ENCODE peak calls at places on chromosomes 13 and 19, in five cellular contexts. Y, A, N, U and I are unnamed samples.

GRCh38 chr19:19655641-19656343 is 7.7 kb downstream of the ATP13A1 start:
- DNase-seq in Y (no peak), A (no peak), N (no peak), U (no peak), I (no peak)

GRCh38 chr13:23510979-23511735 is 59.1 kb upstream of the TNFRSF19 start:
- DNase-seq in Y (peak), A (no peak), N (no peak), U (no peak), I (no peak)

GRCh38 chr13:54614729-54615128 is 1586.1 kb downstream of the OLFM4 start:
- DNase-seq in Y (peak), A (no peak), N (no peak), U (no peak), I (no peak)

GRCh38 chr13:23391752-23392151 is 41.8 kb downstream of the SACS start:
- DNase-seq in Y (no peak), A (no peak), N (no peak), U (no peak), I (no peak)

GRCh38 chr19:31943778-31944177 is 401.6 kb upstream of the ZNF507 start:
- DNase-seq in Y (no peak), A (no peak), N (no peak), U (no peak), I (no peak)

GRCh38 chr13:32426981-32427851 is 714 bp downstream of the N4BP2L1 start:
- DNase-seq in Y (peak), A (no peak), N (peak), U (peak), I (peak)

GRCh38 chr13:75414036-75414827 is 67.7 kb downstream of the TBC1D4 start:
- DNase-seq in Y (no peak), A (no peak), N (no peak), U (no peak), I (no peak)

GRCh38 chr13:113458218-113459065 is 5.2 kb upstream of the ADPRHL1 start:
- DNase-seq in Y (peak), A (no peak), N (no peak), U (no peak), I (no peak)

GRCh38 chr13:25874064-25874737 is 177.6 kb downstream of the SHISA2 start:
- DNase-seq in Y (no peak), A (no peak), N (no peak), U (no peak), I (no peak)

GRCh38 chr19:55358943-55359908 is 3.8 kb downstream of the GARIN5B start:
- DNase-seq in Y (no peak), A (no peak), N (no peak), U (no peak), I (no peak)

GRCh38 chr13:30727491-30728350 is 7.6 kb upstream of the ALOX5AP start:
- DNase-seq in Y (no peak), A (no peak), N (no peak), U (no peak), I (no peak)

GRCh38 chr19:50434525-50434924 is 1.8 kb downstream of the MYBPC2 start:
- DNase-seq in Y (peak), A (no peak), N (no peak), U (no peak), I (no peak)
- H3K27ac ChIP-seq in Y (no peak), A (no peak), N (no peak), U (no peak), I (no peak)

GRCh38 chr19:28884786-28885476 is 328.0 kb downstream of the UQCRFS1 start:
- DNase-seq in Y (no peak), A (no peak), N (peak), U (no peak), I (no peak)
- H3K27ac ChIP-seq in Y (no peak), A (peak), N (peak), U (no peak), I (no peak)

DNA sequence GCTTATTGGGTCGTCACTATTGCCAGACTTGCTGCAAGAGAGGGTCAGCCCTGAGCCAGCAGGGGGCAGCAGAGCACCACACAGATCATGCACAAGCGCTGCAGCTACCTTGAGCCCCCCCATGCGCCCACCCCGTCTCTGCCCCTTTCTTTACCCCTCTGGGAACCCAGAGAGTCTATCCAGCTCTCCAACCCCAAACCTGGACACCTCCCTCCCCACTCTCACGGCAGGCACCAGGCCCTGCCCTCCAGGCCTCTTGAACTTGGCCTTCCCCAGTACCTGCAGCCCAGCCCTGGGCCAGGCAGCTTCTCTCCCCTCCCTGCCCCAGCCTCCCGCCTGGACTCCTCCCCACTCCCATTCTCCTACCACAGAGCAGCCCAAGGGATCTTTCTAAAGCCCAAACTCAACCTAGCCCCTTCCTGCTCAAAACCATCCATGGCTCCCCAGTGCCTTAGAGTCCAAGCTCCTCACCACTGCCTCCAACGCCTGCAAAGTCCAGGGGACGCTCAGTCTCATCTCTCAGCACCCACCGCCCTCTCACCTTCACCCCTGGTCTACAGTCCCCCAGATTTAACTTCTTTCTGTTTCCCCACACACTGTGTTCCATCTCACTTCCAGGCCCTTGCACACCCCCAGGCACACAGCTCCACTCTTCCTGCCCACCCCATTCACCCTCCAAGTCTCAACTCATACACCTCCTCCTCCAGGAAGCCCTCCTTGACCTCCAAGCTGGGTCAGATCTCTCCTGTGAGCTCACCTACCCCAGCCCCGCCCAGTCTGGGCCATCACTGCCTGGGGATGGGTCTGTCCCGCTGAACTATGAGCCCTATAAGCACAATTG is 9.4 kb upstream of the CEACAM16 start:
- DNase-seq in Y (peak), A (peak), N (peak), U (peak), I (peak)
- H3K27ac ChIP-seq in Y (no peak), A (no peak), N (no peak), U (no peak), I (no peak)

GRCh38 chr19:7898967-7899366 is 4.7 kb upstream of the MAP2K7 start:
- DNase-seq in Y (no peak), A (no peak), N (no peak), U (no peak), I (no peak)

GRCh38 chr19:7895565-7895964 is 7.3 kb downstream of the LRRC8E start:
- DNase-seq in Y (no peak), A (no peak), N (no peak), U (no peak), I (no peak)

GRCh38 chr19:7899751-7900352 is 3.8 kb upstream of the MAP2K7 start:
- DNase-seq in Y (no peak), A (no peak), N (no peak), U (no peak), I (no peak)

GRCh38 chr19:7897289-7897688 is 6.4 kb upstream of the MAP2K7 start:
- DNase-seq in Y (no peak), A (no peak), N (no peak), U (no peak), I (no peak)

GRCh38 chr19:7894612-7895309 is 6.5 kb downstream of the LRRC8E start:
- DNase-seq in Y (no peak), A (no peak), N (no peak), U (peak), I (no peak)
- H3K27ac ChIP-seq in Y (no peak), A (no peak), N (no peak), U (no peak), I (no peak)

GRCh38 chr13:58181111-58181510 is 549.6 kb downstream of the PCDH17 start:
- DNase-seq in Y (no peak), A (no peak), N (no peak), U (no peak), I (no peak)
- H3K27ac ChIP-seq in Y (no peak), A (no peak), N (no peak), U (no peak), I (no peak)

GRCh38 chr19:1366899-1367870 is 16.5 kb upstream of the NDUFS7 start:
- DNase-seq in Y (no peak), A (no peak), N (no peak), U (no peak), I (no peak)

GRCh38 chr19:1365306-1365963 is 18.3 kb upstream of the NDUFS7 start:
- DNase-seq in Y (no peak), A (no peak), N (no peak), U (no peak), I (no peak)

GRCh38 chr19:1363599-1363998 is 20.1 kb upstream of the NDUFS7 start:
- DNase-seq in Y (no peak), A (no peak), N (no peak), U (no peak), I (no peak)

GRCh38 chr19:1364070-1364719 is 19.5 kb upstream of the NDUFS7 start:
- DNase-seq in Y (no peak), A (no peak), N (no peak), U (no peak), I (no peak)

DNA sequence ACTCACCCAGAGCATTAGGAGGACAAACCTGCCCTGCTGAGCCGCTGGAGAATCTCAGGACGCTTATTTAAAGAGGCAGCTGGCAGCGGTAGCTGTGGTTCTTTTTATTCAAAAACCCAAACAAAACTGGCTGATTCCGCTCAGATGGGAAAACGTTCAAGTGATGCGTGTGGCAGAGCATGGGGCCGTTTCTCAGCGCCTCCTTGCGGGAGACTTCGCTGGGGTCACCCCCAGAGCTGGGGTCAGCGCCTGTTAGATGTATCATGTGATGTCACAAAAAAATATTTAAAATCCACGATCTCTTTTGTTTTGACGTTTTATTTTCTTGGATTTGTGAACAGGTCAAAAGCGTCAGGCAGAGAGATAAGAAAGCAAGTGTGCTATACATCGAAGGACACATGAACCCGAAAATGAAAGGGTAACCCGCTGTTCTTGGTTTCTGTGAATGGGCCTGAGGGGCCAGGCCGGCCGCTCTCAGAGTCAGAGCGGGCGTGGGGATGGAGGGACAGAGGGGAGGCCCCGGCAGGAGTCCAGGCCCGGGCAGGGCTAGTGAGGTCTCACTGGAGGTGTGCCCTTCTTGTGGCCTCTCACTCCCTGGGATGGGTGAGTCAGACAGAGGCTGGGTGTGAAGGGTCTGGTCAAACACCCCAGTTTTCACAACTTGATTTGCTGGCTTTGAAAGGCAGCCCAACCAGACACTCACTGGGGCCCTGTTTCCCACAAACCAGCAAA is 17.6 kb upstream of the NDUFS7 start:
- DNase-seq in Y (no peak), A (no peak), N (no peak), U (no peak), I (no peak)
- H3K27ac ChIP-seq in Y (peak), A (no peak), N (no peak), U (no peak), I (no peak)

DNA sequence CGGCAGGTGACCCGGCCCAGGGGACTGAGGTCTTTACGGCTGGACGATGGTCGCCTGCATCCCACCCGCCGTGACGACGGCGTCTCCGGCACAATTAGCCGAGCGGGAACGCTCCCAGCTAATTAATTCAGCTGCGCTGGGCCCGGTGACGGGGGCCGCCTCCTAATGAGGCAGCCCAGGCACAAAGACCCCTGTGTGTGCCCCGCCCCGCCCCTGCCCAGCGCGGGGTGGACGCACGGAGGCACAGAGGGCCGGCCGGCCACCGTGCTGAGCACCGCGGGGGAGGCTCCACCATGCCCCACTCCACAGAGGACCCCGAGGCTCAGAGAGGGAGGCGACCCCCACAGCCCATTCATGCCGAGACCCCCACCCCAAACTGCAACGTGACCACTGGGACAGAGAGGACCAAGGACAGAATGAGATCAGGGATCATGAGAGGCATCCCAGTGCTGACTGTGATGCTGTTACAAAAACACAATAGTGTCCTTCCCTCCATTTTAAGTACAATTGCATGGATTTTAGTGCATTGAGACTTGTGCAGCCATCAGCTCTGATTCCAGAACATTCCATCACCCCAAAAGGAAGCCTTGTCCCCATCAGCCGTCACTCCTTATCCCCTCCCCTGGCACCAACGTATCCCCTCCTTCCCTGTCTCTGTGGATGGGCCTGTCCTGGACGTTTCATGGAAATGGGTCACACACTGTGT is 17.0 kb downstream of the EFNA2 start:
- DNase-seq in Y (peak), A (no peak), N (no peak), U (no peak), I (no peak)
- H3K27ac ChIP-seq in Y (no peak), A (no peak), N (no peak), U (no peak), I (no peak)